ENCODE peak calls at places on chromosome 22, in six cellular contexts. G is A549, F is epithelial cell of esophagus, D is type B pancreatic cell, N is GM10248, T is GM20000. K is an unnamed sample.

GRCh38 chr22:27937453-27937852 is 18.4 kb upstream of the PITPNB start:
- DNase-seq in G (no peak), F (peak; percentile 15), D (no peak), N (no peak), T (no peak), K (no peak)

GRCh38 chr22:45925811-45926351 is 51.1 kb downstream of the WNT7B start:
- DNase-seq in G (peak; percentile 70), F (peak; percentile 62), D (no peak), N (no peak), T (no peak), K (no peak)

GRCh38 chr22:42340695-42341383 is 70.4 kb upstream of the TCF20 start:
- DNase-seq in G (no peak), F (no peak), D (no peak), N (no peak), T (no peak), K (no peak)

GRCh38 chr22:25120761-25121212 is 78.9 kb upstream of the CRYBB3 start:
- DNase-seq in G (peak; percentile 35), F (no peak), D (no peak), N (no peak), T (no peak), K (no peak)

GRCh38 chr22:43293661-43294392 is 49.3 kb downstream of the SCUBE1 start:
- DNase-seq in G (peak; percentile 73), F (peak; percentile 24), D (no peak), N (no peak), T (no peak), K (no peak)

GRCh38 chr22:24554316-24555159 is at the start of gene GUCD1:
- DNase-seq in G (no peak), F (peak; percentile 27), D (no peak), N (peak; percentile 47), T (peak; percentile 51), K (no peak)

GRCh38 chr22:47318041-47318737 is 555.7 kb downstream of the TBC1D22A start:
- DNase-seq in G (no peak), F (no peak), D (no peak), N (no peak), T (no peak), K (no peak)

GRCh38 chr22:46752911-46753310 is 9.5 kb upstream of the TBC1D22A start:
- DNase-seq in G (no peak), F (no peak), D (no peak), N (no peak), T (no peak), K (no peak)

GRCh38 chr22:32746715-32747114 is 54.8 kb upstream of the TIMP3 start:
- DNase-seq in G (no peak), F (no peak), D (no peak), N (no peak), T (no peak), K (no peak)

GRCh38 chr22:47558828-47559700 is 796.6 kb downstream of the TBC1D22A start:
- DNase-seq in G (no peak), F (no peak), D (peak; percentile 49), N (no peak), T (no peak), K (no peak)

GRCh38 chr22:45268167-45268957 is 16.4 kb upstream of the UPK3A start:
- DNase-seq in G (no peak), F (no peak), D (no peak), N (no peak), T (peak; percentile 39), K (peak; percentile 44)

GRCh38 chr22:43516386-43516785 is 104.6 kb downstream of the MPPED1 start:
- DNase-seq in G (no peak), F (no peak), D (no peak), N (no peak), T (no peak), K (no peak)

GRCh38 chr22:48756146-48757111 is 1071.2 kb downstream of the BRD1 start:
- DNase-seq in G (peak; percentile 7), F (no peak), D (peak; percentile 63), N (no peak), T (no peak), K (no peak)

GRCh38 chr22:21457023-21457787 is 10.0 kb upstream of the TMEM191C start:
- DNase-seq in G (peak; percentile 83), F (peak; percentile 78), D (no peak), N (no peak), T (no peak), K (no peak)

GRCh38 chr22:28018461-28018927 is 99.4 kb upstream of the PITPNB start:
- DNase-seq in G (no peak), F (no peak), D (no peak), N (no peak), T (no peak), K (no peak)

GRCh38 chr22:34997921-34998320 is 68.0 kb upstream of the ISX start:
- DNase-seq in G (no peak), F (no peak), D (no peak), N (no peak), T (no peak), K (no peak)

GRCh38 chr22:32474635-32475427 is at the start of gene FBXO7:
- DNase-seq in G (peak; percentile 89), F (peak; percentile 93), D (peak; percentile 96), N (peak; percentile 91), T (peak; percentile 91), K (peak; percentile 31)

GRCh38 chr22:44738347-44738715 is 14.0 kb upstream of the ARHGAP8 start:
- DNase-seq in G (no peak), F (peak; percentile 72), D (no peak), N (no peak), T (no peak), K (no peak)

GRCh38 chr22:45268958-45269844 is 15.5 kb upstream of the UPK3A start:
- DNase-seq in G (peak; percentile 68), F (peak; percentile 64), D (peak; percentile 95), N (peak; percentile 89), T (peak; percentile 94), K (no peak)

GRCh38 chr22:33440756-33441155 is 382.6 kb upstream of the SYN3 start:
- DNase-seq in G (no peak), F (no peak), D (no peak), N (no peak), T (no peak), K (no peak)

GRCh38 chr22:31120230-31120629 is 2.5 kb upstream of the INPP5J start:
- DNase-seq in G (no peak), F (no peak), D (no peak), N (no peak), T (no peak), K (no peak)

GRCh38 chr22:30235687-30236170 is 10.8 kb downstream of the LIF start:
- DNase-seq in G (peak; percentile 90), F (peak; percentile 68), D (no peak), N (no peak), T (no peak), K (no peak)

GRCh38 chr22:46132830-46133587 is 17.3 kb upstream of the PPARA start:
- DNase-seq in G (no peak), F (no peak), D (no peak), N (no peak), T (no peak), K (no peak)

GRCh38 chr22:46024136-46024840 is 47.3 kb upstream of the WNT7B start:
- DNase-seq in G (no peak), F (no peak), D (no peak), N (no peak), T (no peak), K (no peak)

GRCh38 chr22:43820671-43821305 is 8.7 kb upstream of the EFCAB6 start:
- DNase-seq in G (no peak), F (no peak), D (peak; percentile 47), N (no peak), T (no peak), K (no peak)

GRCh38 chr22:48781868-48782267 is 1045.8 kb downstream of the BRD1 start:
- DNase-seq in G (no peak), F (no peak), D (no peak), N (no peak), T (no peak), K (no peak)

GRCh38 chr22:32444068-32444467 is 20.2 kb downstream of the BPIFC start:
- DNase-seq in G (peak; percentile 59), F (peak; percentile 66), D (no peak), N (peak; percentile 29), T (peak; percentile 27), K (no peak)

DNA sequence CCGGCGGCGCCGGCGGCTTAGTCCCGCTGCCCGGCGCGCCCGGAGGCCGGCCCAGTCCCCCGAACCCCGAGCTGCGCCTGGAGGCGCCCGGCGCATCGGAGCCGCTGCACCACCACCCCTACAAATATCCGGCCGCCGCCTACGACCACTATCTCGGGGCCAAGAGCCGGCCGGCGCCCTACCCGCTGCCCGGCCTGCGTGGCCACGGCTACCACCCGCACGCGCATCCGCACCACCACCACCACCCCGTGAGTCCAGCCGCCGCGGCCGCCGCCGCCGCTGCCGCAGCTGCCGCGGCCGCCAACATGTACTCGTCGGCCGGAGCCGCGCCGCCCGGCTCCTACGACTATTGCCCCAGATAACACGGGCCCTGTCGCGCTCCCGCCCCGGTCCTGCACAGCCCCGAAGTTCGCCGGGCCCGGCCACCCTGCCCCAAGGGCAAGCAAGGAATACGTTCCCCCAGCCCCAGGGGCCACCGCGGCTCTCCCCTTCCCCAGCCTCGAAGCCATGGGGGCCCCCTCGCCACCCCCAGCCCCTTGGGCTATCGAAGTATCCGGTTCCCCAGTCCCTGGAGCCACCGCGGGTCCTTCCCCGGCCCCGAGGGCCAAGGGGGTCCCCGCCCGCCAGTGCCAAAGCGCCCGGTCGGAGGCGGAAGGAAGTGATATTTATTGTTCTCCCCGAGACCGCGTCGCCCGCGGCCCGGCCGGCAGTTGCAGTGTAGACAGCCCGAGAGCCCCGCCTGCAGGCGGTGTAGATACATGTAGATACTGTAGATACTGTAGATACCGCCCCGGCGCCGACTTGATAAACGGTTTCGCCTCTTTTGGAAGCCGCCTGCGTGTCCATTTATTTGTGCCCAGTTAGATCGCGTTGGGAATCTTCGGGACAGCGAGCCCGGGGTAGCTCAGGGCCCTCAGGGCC is 6.2 kb downstream of the TBX1 start:
- DNase-seq in G (no peak), F (peak; percentile 42), D (no peak), N (no peak), T (peak; percentile 61), K (no peak)
- TF ChIP-seq CTCF in G (no peak), F (peak; percentile 22), D (peak; percentile 65), N (no peak), T (no peak), K (no peak)

DNA sequence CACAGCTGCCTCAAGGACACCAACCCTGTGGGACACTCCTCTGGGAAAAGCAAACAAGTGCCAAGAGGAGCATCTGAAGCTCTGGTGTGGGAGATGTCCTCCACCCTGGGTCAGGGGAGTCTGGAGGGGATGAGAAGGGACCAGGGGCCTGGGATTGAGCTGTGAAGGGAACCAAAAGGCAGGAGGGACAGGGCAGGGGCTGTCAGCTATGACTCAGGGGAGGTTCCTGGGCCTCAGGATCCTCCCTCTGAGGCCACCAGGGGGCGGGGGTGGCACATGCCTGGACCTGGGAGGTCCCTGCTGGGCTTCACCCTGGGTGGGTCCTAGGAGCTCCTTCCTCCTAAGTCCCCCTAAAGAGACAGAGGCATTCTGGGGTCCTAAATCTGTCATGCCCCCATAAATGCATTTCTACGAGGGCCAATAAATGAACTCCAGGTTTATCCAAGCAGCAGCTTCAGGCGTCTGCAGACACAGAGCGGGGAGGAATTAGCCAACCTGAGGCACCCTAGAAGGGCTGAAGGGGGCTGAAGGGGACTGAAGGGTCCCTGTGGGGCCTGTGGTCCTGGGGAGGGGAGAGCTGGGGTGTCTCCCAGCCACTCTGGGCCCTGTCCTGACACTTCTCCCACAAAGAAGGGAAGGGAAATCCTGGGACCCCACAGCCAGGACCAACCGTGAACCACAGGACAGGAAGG is 31.9 kb upstream of the IGLL5 start:
- DNase-seq in G (no peak), F (no peak), D (no peak), N (peak; percentile 65), T (peak; percentile 61), K (no peak)
- TF ChIP-seq CTCF in G (peak; percentile 12), F (peak; percentile 40), D (peak; percentile 66), N (peak; percentile 79), T (peak; percentile 60), K (no peak)

GRCh38 chr22:26134654-26135330 is 34.5 kb upstream of the SEZ6L start:
- DNase-seq in G (peak; percentile 6), F (no peak), D (no peak), N (no peak), T (no peak), K (no peak)
- TF ChIP-seq CTCF in G (no peak), F (no peak), D (peak; percentile 49), N (peak; percentile 25), T (peak; percentile 29), K (peak; percentile 48)

GRCh38 chr22:17119481-17120202 is 1.5 kb downstream of the TMEM121B start:
- DNase-seq in G (peak; percentile 59), F (no peak), D (no peak), N (no peak), T (no peak), K (no peak)
- TF ChIP-seq CTCF in G (peak; percentile 10), F (no peak), D (peak; percentile 67), N (no peak), T (no peak), K (peak; percentile 42)